ENCODE peak calls at places on chromosomes 11 and 22, in eight cellular contexts. O, M, W, G, D, H, R and C are unnamed samples.

GRCh38 chr11:2762451-2762850 is 62.7 kb upstream of the KCNQ1OT1 start:
- DNase-seq in D (no peak), R (peak), O (no peak), M (no peak), W (no peak), H (no peak), G (no peak), C (peak)

GRCh38 chr22:31818481-31819392 is 64.9 kb downstream of the DEPDC5 start:
- DNase-seq in M (peak), O (no peak), H (no peak), W (no peak), G (peak), D (peak), R (no peak), C (no peak)

GRCh38 chr11:64409278-64409677 is 50.3 kb downstream of the RPS6KA4 start:
- DNase-seq in W (no peak), R (no peak), M (no peak), G (no peak), D (no peak), H (no peak), O (no peak), C (no peak)

GRCh38 chr11:5550440-5551095 is 2.2 kb upstream of the OR52H1 start:
- DNase-seq in H (no peak), O (no peak), G (peak), R (no peak), M (peak), W (no peak), D (peak), C (no peak)

GRCh38 chr11:62217191-62217748 is 8.8 kb downstream of the SCGB2A1 start:
- DNase-seq in D (peak), W (no peak), M (no peak), O (no peak), G (peak), R (no peak), H (no peak), C (no peak)

GRCh38 chr11:78954261-78954660 is 379.6 kb upstream of the NARS2 start:
- DNase-seq in O (no peak), D (no peak), H (no peak), R (no peak), W (no peak), G (no peak), M (no peak), C (no peak)

GRCh38 chr11:6320411-6321207 is at the start of gene CAVIN3:
- DNase-seq in M (peak), O (peak), W (peak), D (peak), H (no peak), R (peak), G (peak), C (peak)

GRCh38 chr22:20136603-20136873 is 4.9 kb downstream of the ZDHHC8 start:
- DNase-seq in W (no peak), G (no peak), D (no peak), H (no peak), R (no peak), M (no peak), O (no peak), C (no peak)

GRCh38 chr11:76598426-76598839 is 72.1 kb downstream of the LRRC32 start:
- DNase-seq in G (peak), W (no peak), H (no peak), R (peak), O (no peak), D (peak), M (no peak), C (peak)

GRCh38 chr22:50733521-50734342 is 4.3 kb upstream of the ACR start:
- DNase-seq in O (no peak), H (no peak), D (peak), M (no peak), R (no peak), W (no peak), G (peak), C (peak)